ENCODE peak calls at places on chromosome 18, in eight cellular contexts. O, V, X, C, I, W, P and U are unnamed samples.

GRCh38 chr18:36075862-36076587 is 8.7 kb upstream of the RPRD1A start:
- DNase-seq in V (peak; percentile 82), I (no peak), X (no peak), W (peak; percentile 60), P (no peak), O (peak; percentile 89), C (no peak), U (peak; percentile 87)

GRCh38 chr18:39635192-39635591 is 2069.6 kb upstream of the CELF4 start:
- DNase-seq in C (no peak), X (no peak), V (no peak), P (no peak), I (no peak), O (no peak), W (no peak), U (no peak)

GRCh38 chr18:80200171-80200931 is 47.0 kb downstream of the PARD6G start:
- DNase-seq in P (peak; percentile 77), V (peak; percentile 28), O (peak; percentile 17), W (no peak), I (no peak), C (no peak), X (no peak), U (no peak)

GRCh38 chr18:48200631-48201336 is 208.4 kb downstream of the ZBTB7C start:
- DNase-seq in P (no peak), I (no peak), C (no peak), V (no peak), X (no peak), O (no peak), W (no peak), U (no peak)

GRCh38 chr18:30135938-30136337 is 906.6 kb downstream of the DSC3 start:
- DNase-seq in W (no peak), V (no peak), O (no peak), C (no peak), I (no peak), X (no peak), P (no peak), U (no peak)

GRCh38 chr18:46756559-46757201 is at the start of gene ST8SIA5:
- DNase-seq in X (peak; percentile 74), O (no peak), I (no peak), W (no peak), P (peak; percentile 86), C (no peak), V (peak; percentile 18), U (no peak)

GRCh38 chr18:75321431-75321830 is 106.1 kb downstream of the SMIM21 start:
- DNase-seq in W (no peak), I (no peak), O (no peak), C (no peak), V (no peak), X (no peak), P (no peak), U (no peak)

GRCh38 chr18:49013961-49014604 is 63.3 kb upstream of the SMAD7 start:
- DNase-seq in P (peak; percentile 50), V (no peak), X (no peak), O (no peak), W (no peak), C (peak; percentile 15), I (no peak), U (no peak)

GRCh38 chr18:2310824-2311349 is 260.4 kb downstream of the METTL4 start:
- DNase-seq in W (no peak), O (no peak), P (no peak), I (no peak), V (no peak), C (no peak), X (no peak), U (no peak)

GRCh38 chr18:11570770-11571169 is 38.6 kb upstream of the SLC35G4 start:
- DNase-seq in V (peak; percentile 55), P (peak; percentile 14), I (no peak), X (no peak), C (no peak), O (peak; percentile 24), W (no peak), U (peak; percentile 68)

GRCh38 chr18:68662779-68663178 is 52.1 kb downstream of the TMX3 start:
- DNase-seq in X (no peak), O (peak; percentile 66), W (peak; percentile 44), C (no peak), V (peak; percentile 60), P (no peak), I (no peak), U (peak; percentile 34)

GRCh38 chr18:38868757-38869156 is 1303.2 kb upstream of the CELF4 start:
- DNase-seq in I (no peak), P (no peak), C (no peak), X (no peak), V (no peak), O (no peak), W (no peak), U (no peak)

GRCh38 chr18:7206231-7206630 is 24.7 kb upstream of the LRRC30 start:
- DNase-seq in W (no peak), V (no peak), P (no peak), O (no peak), C (no peak), X (peak; percentile 54), I (no peak), U (no peak)

GRCh38 chr18:7202119-7202680 is 28.7 kb upstream of the LRRC30 start:
- DNase-seq in I (no peak), O (no peak), P (no peak), C (no peak), V (no peak), X (peak; percentile 40), W (no peak), U (no peak)

GRCh38 chr18:7205346-7205745 is 25.5 kb upstream of the LRRC30 start:
- DNase-seq in P (no peak), C (no peak), O (no peak), V (no peak), I (no peak), X (no peak), W (peak; percentile 17), U (peak; percentile 57)

DNA sequence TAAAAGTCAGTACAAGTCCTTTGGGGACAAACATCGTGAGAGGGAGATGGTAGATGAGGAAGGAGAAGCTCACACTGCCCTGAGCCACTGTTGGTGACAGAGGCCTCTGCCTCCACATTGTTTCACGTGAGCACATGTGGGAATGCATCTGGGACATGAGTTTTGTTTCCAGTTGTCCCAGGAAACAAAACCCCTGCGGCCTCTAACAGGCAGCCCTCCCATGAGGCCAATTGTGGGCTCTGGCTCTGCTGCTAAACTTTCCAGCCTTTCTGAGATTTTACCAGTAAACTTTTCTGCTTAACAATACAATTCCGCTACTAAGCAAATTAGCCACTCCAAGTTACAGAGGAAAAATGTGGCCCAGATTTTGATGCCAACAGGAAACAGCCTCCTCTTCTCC is 23.5 kb upstream of the LRRC30 start:
- DNase-seq in X (no peak), P (no peak), W (no peak), C (no peak), V (peak; percentile 2), O (no peak), I (no peak), U (no peak)
- H3K4me3 ChIP-seq in X (no peak overlapping the region), P (no peak overlapping the region), W (no peak overlapping the region), C (no peak overlapping the region), V (no peak overlapping the region), O (no peak overlapping the region), I (no peak overlapping the region), U (no peak overlapping the region)

DNA sequence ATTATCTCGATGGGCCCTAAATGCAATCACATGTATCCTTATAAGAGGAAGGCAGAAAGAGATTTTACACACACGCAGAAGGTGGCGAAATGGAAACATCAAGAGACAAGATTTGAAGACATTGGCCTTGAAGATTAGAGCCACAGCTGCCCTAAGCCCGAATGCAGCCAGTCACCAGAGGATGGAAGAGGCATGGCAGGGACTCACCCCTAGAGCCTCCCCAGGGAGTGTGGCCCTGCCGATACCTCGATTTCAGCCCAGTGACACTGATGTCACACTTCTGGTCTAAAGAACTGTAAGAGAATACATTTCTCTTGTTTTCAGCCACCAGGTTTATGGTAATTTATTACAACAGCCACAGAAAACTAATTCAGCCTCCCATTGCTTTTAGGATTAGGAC is 17.4 kb downstream of the TTC39C start:
- DNase-seq in X (no peak), V (no peak), W (no peak), I (no peak), O (no peak), C (no peak), P (no peak), U (no peak)
- H3K36me3 ChIP-seq in X (no peaks in the 10 kb centered on the region), V (no peaks in the 10 kb centered on the region), W (no peaks in the 10 kb centered on the region), I (no peaks in the 10 kb centered on the region), O (no peaks in the 10 kb centered on the region), C (no peaks in the 10 kb centered on the region), P (no peaks in the 10 kb centered on the region), U (no peaks in the 10 kb centered on the region)

DNA sequence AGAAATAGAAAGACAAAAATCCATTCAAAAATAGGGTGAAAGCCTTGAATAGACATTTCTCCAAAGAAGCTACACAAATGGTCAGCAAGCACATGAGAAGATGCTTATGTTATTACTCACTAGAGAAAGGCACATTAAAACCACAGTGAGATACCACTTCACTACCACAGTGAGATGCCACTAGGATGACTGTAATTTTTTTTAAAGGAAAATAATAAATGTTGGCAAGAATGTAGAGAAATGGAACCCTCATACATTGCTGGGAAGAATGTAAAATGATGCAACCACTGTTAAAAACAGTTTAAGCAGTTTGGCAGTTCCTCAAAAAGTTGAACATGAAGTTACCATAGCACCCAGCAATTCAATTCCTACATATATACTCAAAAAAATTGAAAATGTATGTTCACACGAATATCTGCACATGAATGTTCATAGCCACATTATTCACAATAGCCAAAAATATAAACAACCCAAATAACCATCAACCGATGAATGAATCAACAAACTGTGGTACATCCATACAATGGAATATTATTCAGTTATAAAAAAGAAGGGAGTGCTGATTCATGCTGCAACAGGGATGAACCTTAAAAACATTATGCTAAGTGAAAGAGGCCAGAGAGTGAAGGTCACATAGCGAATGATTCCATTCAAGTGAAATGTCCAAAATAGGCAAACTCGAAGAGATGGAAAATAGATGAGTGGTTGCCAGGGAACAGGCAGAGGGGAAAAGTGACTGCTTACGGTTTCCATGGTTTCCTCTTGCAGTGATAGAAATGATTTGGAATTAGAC is 156.3 kb upstream of the NDUFV2 start:
- DNase-seq in C (no peak), V (peak; percentile 95), W (peak; percentile 98), P (no peak), O (peak; percentile 98), X (no peak), I (peak; percentile 82), U (peak; percentile 94)
- H3K9ac ChIP-seq in C (no peak overlapping the region), V (peak overlapping the region; percentile 52), W (no peak overlapping the region), P (no peak overlapping the region), O (no peak overlapping the region), X (peak overlapping the region; percentile 40), I (no peak overlapping the region), U (no peak overlapping the region)

GRCh38 chr18:62877448-62878221 is 162.3 kb downstream of the PHLPP1 start:
- DNase-seq in P (peak; percentile 72), C (no peak), X (no peak), W (peak; percentile 86), O (peak; percentile 65), I (no peak), V (peak; percentile 44), U (peak; percentile 62)
- H3K4me3 ChIP-seq in P (no peak overlapping the region), C (no peak overlapping the region), X (no peak overlapping the region), W (no peak overlapping the region), O (no peak overlapping the region), I (no peak overlapping the region), V (peak overlapping the region; percentile 41), U (peak overlapping the region; percentile 33)

GRCh38 chr18:63236990-63237389 is 82.6 kb downstream of the BCL2 start:
- DNase-seq in C (no peak), P (no peak), I (no peak), X (no peak), V (peak; percentile 44), W (no peak), O (no peak), U (no peak)
- H3K36me3 ChIP-seq in C (no peaks in the 10 kb centered on the region), P (no peaks in the 10 kb centered on the region), I (no peaks in the 10 kb centered on the region), X (no peaks in the 10 kb centered on the region), V (no peaks in the 10 kb centered on the region), W (no peaks in the 10 kb centered on the region), O (no peaks in the 10 kb centered on the region), U (no peaks in the 10 kb centered on the region)

DNA sequence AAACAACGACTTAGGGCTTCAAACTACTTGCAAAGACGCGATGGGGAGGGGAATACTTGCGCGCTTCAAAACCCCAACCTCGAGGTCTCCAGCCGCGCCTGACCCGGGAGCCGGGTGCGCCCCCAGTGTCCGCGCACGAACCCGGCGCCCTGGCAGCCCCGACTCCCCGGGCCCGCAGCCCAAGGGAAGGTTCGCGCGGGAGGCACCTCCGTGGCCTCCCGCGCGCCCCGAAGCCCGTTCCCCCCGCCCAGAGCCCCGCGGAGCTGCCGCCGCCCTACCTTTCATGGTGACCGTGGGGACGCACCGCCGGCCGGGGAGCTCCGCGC is 308 bp downstream of the COLEC12 start:
- DNase-seq in C (no peak), O (no peak), W (no peak), X (peak; percentile 64), I (no peak), P (peak; percentile 66), V (no peak), U (no peak)
- H3K9ac ChIP-seq in C (no peak overlapping the region), O (no peak overlapping the region), W (peak overlapping the region; percentile 69), X (peak overlapping the region; percentile 51), I (no peak overlapping the region), P (peak overlapping the region; percentile 85), V (peak overlapping the region; percentile 74), U (peak overlapping the region; percentile 55)